ENCODE peak calls at places on chromosomes 11 and 22, in six cellular contexts. One of them, this sample, is unnamed.

GRCh38 chr11:110069158-110069737 is 23.9 kb upstream of the ZC3H12C start:
- DNase-seq in CD8-positive, alpha-beta memory T cell: no peak
- DNase-seq in DND-41: no peak
- DNase-seq in aorta: peak; percentile 81
- DNase-seq in ovary: no peak
- DNase-seq in fibroblast of lung: peak; percentile 69
- DNase-seq in this sample: peak; percentile 61

GRCh38 chr11:95065336-95065735 is 1.4 kb upstream of the SRSF8 start:
- DNase-seq in CD8-positive, alpha-beta memory T cell: no peak
- DNase-seq in DND-41: no peak
- DNase-seq in aorta: no peak
- DNase-seq in ovary: no peak
- DNase-seq in fibroblast of lung: no peak
- DNase-seq in this sample: no peak

GRCh38 chr11:86116386-86116726 is 47.5 kb upstream of the PICALM start:
- DNase-seq in CD8-positive, alpha-beta memory T cell: peak; percentile 62
- DNase-seq in DND-41: no peak
- DNase-seq in aorta: no peak
- DNase-seq in ovary: no peak
- DNase-seq in fibroblast of lung: peak; percentile 99
- DNase-seq in this sample: no peak

GRCh38 chr11:69906453-69906907 is 87.3 kb upstream of the FGF3 start:
- DNase-seq in CD8-positive, alpha-beta memory T cell: no peak
- DNase-seq in DND-41: no peak
- DNase-seq in aorta: no peak
- DNase-seq in ovary: no peak
- DNase-seq in fibroblast of lung: no peak
- DNase-seq in this sample: no peak

GRCh38 chr22:40036591-40037225 is 42.0 kb downstream of the FAM83F start:
- DNase-seq in CD8-positive, alpha-beta memory T cell: peak; percentile 66
- DNase-seq in DND-41: peak; percentile 66
- DNase-seq in aorta: peak; percentile 63
- DNase-seq in ovary: no peak
- DNase-seq in fibroblast of lung: peak; percentile 63
- DNase-seq in this sample: peak; percentile 51

GRCh38 chr11:110513521-110514450 is 84.0 kb downstream of the FDX1 start:
- DNase-seq in CD8-positive, alpha-beta memory T cell: no peak
- DNase-seq in DND-41: no peak
- DNase-seq in aorta: no peak
- DNase-seq in ovary: no peak
- DNase-seq in fibroblast of lung: peak; percentile 9
- DNase-seq in this sample: no peak

GRCh38 chr11:111845256-111846028 is 25.9 kb downstream of the ALG9 start:
- DNase-seq in CD8-positive, alpha-beta memory T cell: no peak
- DNase-seq in DND-41: no peak
- DNase-seq in aorta: no peak
- DNase-seq in ovary: no peak
- DNase-seq in fibroblast of lung: no peak
- DNase-seq in this sample: no peak

GRCh38 chr22:40966683-40967082 is 15.5 kb downstream of the RBX1 start:
- DNase-seq in CD8-positive, alpha-beta memory T cell: no peak
- DNase-seq in DND-41: no peak
- DNase-seq in aorta: no peak
- DNase-seq in ovary: no peak
- DNase-seq in fibroblast of lung: no peak
- DNase-seq in this sample: no peak

GRCh38 chr11:96101146-96101545 is 177.2 kb upstream of the MTMR2 start:
- DNase-seq in CD8-positive, alpha-beta memory T cell: no peak
- DNase-seq in DND-41: no peak
- DNase-seq in aorta: no peak
- DNase-seq in ovary: no peak
- DNase-seq in fibroblast of lung: peak; percentile 58
- DNase-seq in this sample: no peak

GRCh38 chr11:1018091-1018490 is 18.4 kb downstream of the MUC6 start:
- DNase-seq in CD8-positive, alpha-beta memory T cell: no peak
- DNase-seq in DND-41: no peak
- DNase-seq in aorta: no peak
- DNase-seq in ovary: no peak
- DNase-seq in fibroblast of lung: no peak
- DNase-seq in this sample: no peak

GRCh38 chr11:123822591-123822990 is 16.4 kb upstream of the OR6M1 start:
- DNase-seq in CD8-positive, alpha-beta memory T cell: no peak
- DNase-seq in DND-41: no peak
- DNase-seq in aorta: no peak
- DNase-seq in ovary: no peak
- DNase-seq in fibroblast of lung: peak; percentile 23
- DNase-seq in this sample: no peak

GRCh38 chr11:118048472-118049370 is 28.2 kb upstream of the TMPRSS4 start:
- DNase-seq in CD8-positive, alpha-beta memory T cell: no peak
- DNase-seq in DND-41: no peak
- DNase-seq in aorta: no peak
- DNase-seq in ovary: no peak
- DNase-seq in fibroblast of lung: no peak
- DNase-seq in this sample: no peak

GRCh38 chr22:27480487-27480886 is 321.1 kb downstream of the MN1 start:
- DNase-seq in CD8-positive, alpha-beta memory T cell: no peak
- DNase-seq in DND-41: no peak
- DNase-seq in aorta: peak; percentile 27
- DNase-seq in ovary: no peak
- DNase-seq in fibroblast of lung: no peak
- DNase-seq in this sample: no peak

GRCh38 chr11:41201156-41201555 is 258.3 kb downstream of the LRRC4C start:
- DNase-seq in CD8-positive, alpha-beta memory T cell: no peak
- DNase-seq in DND-41: peak; percentile 29
- DNase-seq in aorta: no peak
- DNase-seq in ovary: no peak
- DNase-seq in fibroblast of lung: peak; percentile 36
- DNase-seq in this sample: no peak

GRCh38 chr11:31808721-31809542 is 2.2 kb downstream of the PAX6 start:
- DNase-seq in CD8-positive, alpha-beta memory T cell: no peak
- DNase-seq in DND-41: no peak
- DNase-seq in aorta: no peak
- DNase-seq in ovary: no peak
- DNase-seq in fibroblast of lung: peak; percentile 32
- DNase-seq in this sample: no peak

GRCh38 chr11:38089728-38090127 is 1491.7 kb upstream of the RAG2 start:
- DNase-seq in CD8-positive, alpha-beta memory T cell: no peak
- DNase-seq in DND-41: no peak
- DNase-seq in aorta: no peak
- DNase-seq in ovary: no peak
- DNase-seq in fibroblast of lung: peak; percentile 6
- DNase-seq in this sample: no peak

GRCh38 chr22:19776433-19777031 is 16.0 kb downstream of the TBX1 start:
- DNase-seq in CD8-positive, alpha-beta memory T cell: no peak
- DNase-seq in DND-41: peak; percentile 46
- DNase-seq in aorta: peak; percentile 58
- DNase-seq in ovary: no peak
- DNase-seq in fibroblast of lung: no peak
- DNase-seq in this sample: peak; percentile 9

GRCh38 chr11:73182824-73183321 is 35.2 kb upstream of the P2RY2 start:
- DNase-seq in CD8-positive, alpha-beta memory T cell: no peak
- DNase-seq in DND-41: no peak
- DNase-seq in aorta: peak; percentile 17
- DNase-seq in ovary: no peak
- DNase-seq in fibroblast of lung: no peak
- DNase-seq in this sample: peak; percentile 81

GRCh38 chr11:65695459-65696241 is 16.4 kb upstream of the KAT5 start:
- DNase-seq in CD8-positive, alpha-beta memory T cell: no peak
- DNase-seq in DND-41: no peak
- DNase-seq in aorta: no peak
- DNase-seq in ovary: no peak
- DNase-seq in fibroblast of lung: no peak
- DNase-seq in this sample: peak; percentile 41

GRCh38 chr11:10762913-10763421 is 11.9 kb downstream of the CTR9 start:
- DNase-seq in CD8-positive, alpha-beta memory T cell: no peak
- DNase-seq in DND-41: no peak
- DNase-seq in aorta: no peak
- DNase-seq in ovary: no peak
- DNase-seq in fibroblast of lung: no peak
- DNase-seq in this sample: no peak

GRCh38 chr11:69963533-69964246 is 114.4 kb upstream of the ANO1 start:
- DNase-seq in CD8-positive, alpha-beta memory T cell: no peak
- DNase-seq in DND-41: no peak
- DNase-seq in aorta: no peak
- DNase-seq in ovary: no peak
- DNase-seq in fibroblast of lung: no peak
- DNase-seq in this sample: no peak

GRCh38 chr22:39471421-39472141 is 14.8 kb downstream of the MGAT3 start:
- DNase-seq in CD8-positive, alpha-beta memory T cell: no peak
- DNase-seq in DND-41: no peak
- DNase-seq in aorta: peak; percentile 45
- DNase-seq in ovary: no peak
- DNase-seq in fibroblast of lung: peak; percentile 42
- DNase-seq in this sample: peak; percentile 63

GRCh38 chr11:29627541-29627940 is 389.3 kb downstream of the KCNA4 start:
- DNase-seq in CD8-positive, alpha-beta memory T cell: no peak
- DNase-seq in DND-41: no peak
- DNase-seq in aorta: no peak
- DNase-seq in ovary: no peak
- DNase-seq in fibroblast of lung: no peak
- DNase-seq in this sample: no peak

GRCh38 chr11:122642971-122643370 is 12.6 kb upstream of the UBASH3B start:
- DNase-seq in CD8-positive, alpha-beta memory T cell: no peak
- DNase-seq in DND-41: no peak
- DNase-seq in aorta: no peak
- DNase-seq in ovary: no peak
- DNase-seq in fibroblast of lung: peak; percentile 60
- DNase-seq in this sample: no peak

GRCh38 chr11:74493816-74494630 is 499 bp upstream of the LIPT2 start:
- DNase-seq in CD8-positive, alpha-beta memory T cell: no peak
- DNase-seq in DND-41: no peak
- DNase-seq in aorta: no peak
- DNase-seq in ovary: no peak
- DNase-seq in fibroblast of lung: no peak
- DNase-seq in this sample: no peak

GRCh38 chr11:87926250-87926970 is 248.8 kb downstream of the RAB38 start:
- DNase-seq in CD8-positive, alpha-beta memory T cell: no peak
- DNase-seq in DND-41: no peak
- DNase-seq in aorta: no peak
- DNase-seq in ovary: no peak
- DNase-seq in fibroblast of lung: peak; percentile 71
- DNase-seq in this sample: no peak

GRCh38 chr22:42294034-42294985 is 23.9 kb upstream of the TCF20 start:
- DNase-seq in CD8-positive, alpha-beta memory T cell: no peak
- DNase-seq in DND-41: peak; percentile 57
- DNase-seq in aorta: peak; percentile 66
- DNase-seq in ovary: peak; percentile 40
- DNase-seq in fibroblast of lung: peak; percentile 36
- DNase-seq in this sample: peak; percentile 60

GRCh38 chr11:34593085-34593484 is 27.8 kb upstream of the EHF start:
- DNase-seq in CD8-positive, alpha-beta memory T cell: no peak
- DNase-seq in DND-41: no peak
- DNase-seq in aorta: no peak
- DNase-seq in ovary: no peak
- DNase-seq in fibroblast of lung: no peak
- DNase-seq in this sample: no peak
- H3K27ac ChIP-seq in CD8-positive, alpha-beta memory T cell: no peak overlapping the region
- H3K27ac ChIP-seq in DND-41: no peak overlapping the region
- H3K27ac ChIP-seq in aorta: no peak overlapping the region
- H3K27ac ChIP-seq in ovary: no peak overlapping the region
- H3K27ac ChIP-seq in fibroblast of lung: no peak overlapping the region
- H3K27ac ChIP-seq in this sample: no peak overlapping the region

GRCh38 chr22:43471606-43472135 is 59.9 kb downstream of the MPPED1 start:
- DNase-seq in CD8-positive, alpha-beta memory T cell: no peak
- DNase-seq in DND-41: no peak
- DNase-seq in aorta: no peak
- DNase-seq in ovary: no peak
- DNase-seq in fibroblast of lung: no peak
- DNase-seq in this sample: no peak
- H3K27ac ChIP-seq in CD8-positive, alpha-beta memory T cell: no peak overlapping the region
- H3K27ac ChIP-seq in DND-41: no peak overlapping the region
- H3K27ac ChIP-seq in aorta: no peak overlapping the region
- H3K27ac ChIP-seq in ovary: no peak overlapping the region
- H3K27ac ChIP-seq in fibroblast of lung: no peak overlapping the region
- H3K27ac ChIP-seq in this sample: no peak overlapping the region

GRCh38 chr11:125452125-125452470 is 44.0 kb downstream of the FEZ1 start:
- DNase-seq in CD8-positive, alpha-beta memory T cell: no peak
- DNase-seq in DND-41: no peak
- DNase-seq in aorta: no peak
- DNase-seq in ovary: no peak
- DNase-seq in fibroblast of lung: no peak
- DNase-seq in this sample: no peak
- H3K27ac ChIP-seq in CD8-positive, alpha-beta memory T cell: no peak overlapping the region
- H3K27ac ChIP-seq in DND-41: no peak overlapping the region
- H3K27ac ChIP-seq in aorta: no peak overlapping the region
- H3K27ac ChIP-seq in ovary: peak overlapping the region; percentile 61
- H3K27ac ChIP-seq in fibroblast of lung: no peak overlapping the region
- H3K27ac ChIP-seq in this sample: peak overlapping the region; percentile 66

GRCh38 chr22:29334696-29335344 is 19.3 kb upstream of the RASL10A start:
- DNase-seq in CD8-positive, alpha-beta memory T cell: no peak
- DNase-seq in DND-41: no peak
- DNase-seq in aorta: no peak
- DNase-seq in ovary: no peak
- DNase-seq in fibroblast of lung: no peak
- DNase-seq in this sample: no peak
- H3K27ac ChIP-seq in CD8-positive, alpha-beta memory T cell: no peak overlapping the region
- H3K27ac ChIP-seq in DND-41: no peak overlapping the region
- H3K27ac ChIP-seq in aorta: no peak overlapping the region
- H3K27ac ChIP-seq in ovary: no peak overlapping the region
- H3K27ac ChIP-seq in fibroblast of lung: no peak overlapping the region
- H3K27ac ChIP-seq in this sample: no peak overlapping the region

GRCh38 chr22:35872451-35872850 is 154.8 kb downstream of the APOL5 start:
- DNase-seq in CD8-positive, alpha-beta memory T cell: no peak
- DNase-seq in DND-41: no peak
- DNase-seq in aorta: no peak
- DNase-seq in ovary: no peak
- DNase-seq in fibroblast of lung: no peak
- DNase-seq in this sample: peak; percentile 53
- H3K27ac ChIP-seq in CD8-positive, alpha-beta memory T cell: no peak overlapping the region
- H3K27ac ChIP-seq in DND-41: no peak overlapping the region
- H3K27ac ChIP-seq in aorta: no peak overlapping the region
- H3K27ac ChIP-seq in ovary: no peak overlapping the region
- H3K27ac ChIP-seq in fibroblast of lung: no peak overlapping the region
- H3K27ac ChIP-seq in this sample: no peak overlapping the region